ENCODE peak calls at places on chromosomes 1 and 21, in seven cellular contexts. J is A549, V is nephron progenitor cell, F is ELR, W is LoVo, A is RPMI7951, U is head of caudate nucleus. B is an unnamed sample.

GRCh38 chr1:3442901-3443300 is 11.6 kb upstream of the ARHGEF16 start:
- DNase-seq in J (no peak), V (no peak), F (no peak), W (no peak), A (no peak), U (no peak), B (no peak)

GRCh38 chr21:17506936-17507335 is 5.9 kb upstream of the CXADR start:
- DNase-seq in J (no peak), V (no peak), F (no peak), W (no peak), A (no peak), U (no peak), B (no peak)

GRCh38 chr1:25727819-25728286 is 72.1 kb upstream of the SELENON start:
- DNase-seq in J (no peak), V (no peak), F (no peak), W (no peak), A (no peak), U (peak), B (peak)

GRCh38 chr1:109484519-109484975 is 842 bp downstream of the ATXN7L2 start:
- DNase-seq in J (no peak), V (no peak), F (peak), W (no peak), A (no peak), U (no peak), B (no peak)

GRCh38 chr1:114750780-114751179 is 7.0 kb downstream of the CSDE1 start:
- DNase-seq in J (no peak), V (no peak), F (no peak), W (no peak), A (no peak), U (no peak), B (no peak)

GRCh38 chr1:183331095-183331742 is 87.0 kb downstream of the NMNAT2 start:
- DNase-seq in J (no peak), V (peak), F (no peak), W (no peak), A (no peak), U (peak), B (no peak)

GRCh38 chr1:3276341-3276800 is 178.1 kb upstream of the ARHGEF16 start:
- DNase-seq in J (no peak), V (no peak), F (no peak), W (no peak), A (no peak), U (no peak), B (no peak)

GRCh38 chr1:96466842-96467241 is 254.7 kb upstream of the PTBP2 start:
- DNase-seq in J (no peak), V (no peak), F (no peak), W (no peak), A (no peak), U (no peak), B (no peak)

GRCh38 chr1:157155658-157156057 is 17.5 kb upstream of the ETV3 start:
- DNase-seq in J (no peak), V (peak), F (peak), W (no peak), A (peak), U (no peak), B (no peak)

GRCh38 chr1:230282157-230282556 is 144.0 kb downstream of the PGBD5 start:
- DNase-seq in J (no peak), V (no peak), F (no peak), W (peak), A (no peak), U (no peak), B (no peak)

GRCh38 chr1:45403298-45404079 is 63.2 kb upstream of the MUTYH start:
- DNase-seq in J (no peak), V (no peak), F (no peak), W (no peak), A (no peak), U (no peak), B (no peak)

GRCh38 chr1:45304311-45305081 is 22.2 kb upstream of the HPDL start:
- DNase-seq in J (no peak), V (no peak), F (peak), W (no peak), A (peak), U (peak), B (no peak)

GRCh38 chr1:234132799-234133198 is 228.3 kb downstream of the SLC35F3 start:
- DNase-seq in J (no peak), V (no peak), F (no peak), W (no peak), A (no peak), U (no peak), B (no peak)

GRCh38 chr1:62337785-62338631 is 18.8 kb upstream of the KANK4 start:
- DNase-seq in J (no peak), V (peak), F (no peak), W (no peak), A (peak), U (no peak), B (no peak)

GRCh38 chr1:94986783-94987182 is 59.9 kb upstream of the CNN3 start:
- DNase-seq in J (no peak), V (no peak), F (peak), W (no peak), A (peak), U (no peak), B (no peak)

GRCh38 chr1:4362314-4363044 is 291.9 kb upstream of the AJAP1 start:
- DNase-seq in J (no peak), V (no peak), F (no peak), W (no peak), A (no peak), U (no peak), B (no peak)

GRCh38 chr1:44447051-44447806 is 42.2 kb downstream of the RNF220 start:
- DNase-seq in J (no peak), V (no peak), F (peak), W (no peak), A (no peak), U (no peak), B (no peak)

GRCh38 chr1:24727490-24728214 is 17.6 kb upstream of the CLIC4 start:
- DNase-seq in J (no peak), V (no peak), F (peak), W (no peak), A (peak), U (no peak), B (no peak)

GRCh38 chr1:84996846-84997666 is at the start of gene MCOLN2:
- DNase-seq in J (peak), V (peak), F (peak), W (peak), A (peak), U (no peak), B (no peak)

GRCh38 chr1:228837817-228838716 is 102.8 kb downstream of the RHOU start:
- DNase-seq in J (peak), V (no peak), F (peak), W (peak), A (peak), U (no peak), B (no peak)